ENCODE peak calls at places on chromosomes 12 and 14, in six cellular contexts. G is EL, E is RPMI8226, V is fibroblast of the aortic adventitia, U is memory B cell, D is GM12865. R is an unnamed sample.

GRCh38 chr12:115956674-115957073 is 320.8 kb downstream of the MED13L start:
- DNase-seq in G (no peak), E (no peak), V (no peak), U (no peak), D (no peak), R (no peak)

GRCh38 chr12:75613981-75614380 is 102.6 kb upstream of the KRR1 start:
- DNase-seq in G (peak), E (no peak), V (peak), U (no peak), D (no peak), R (peak)

GRCh38 chr12:57224278-57224972 is 5.1 kb upstream of the SHMT2 start:
- DNase-seq in G (no peak), E (no peak), V (no peak), U (no peak), D (no peak), R (no peak)

GRCh38 chr12:84857809-84858208 is 54.8 kb downstream of the SLC6A15 start:
- DNase-seq in G (no peak), E (peak), V (no peak), U (no peak), D (no peak), R (no peak)

GRCh38 chr12:106766393-106766826 is 8.1 kb upstream of the RIC8B start:
- DNase-seq in G (no peak), E (peak), V (no peak), U (no peak), D (no peak), R (peak)

GRCh38 chr12:117494833-117495714 is 133.6 kb upstream of the NOS1 start:
- DNase-seq in G (no peak), E (no peak), V (no peak), U (no peak), D (no peak), R (no peak)

GRCh38 chr12:111792155-111792876 is 25.6 kb downstream of the ALDH2 start:
- DNase-seq in G (peak), E (no peak), V (peak), U (no peak), D (no peak), R (peak)

GRCh38 chr14:97866186-97866585 is 1069.0 kb downstream of the VRK1 start:
- DNase-seq in G (no peak), E (no peak), V (no peak), U (no peak), D (no peak), R (no peak)

GRCh38 chr14:45332360-45332988 is 79.5 kb upstream of the MIS18BP1 start:
- DNase-seq in G (no peak), E (no peak), V (no peak), U (no peak), D (no peak), R (no peak)

GRCh38 chr14:105879867-105880561 is 353.6 kb downstream of the TMEM121 start:
- DNase-seq in G (no peak), E (no peak), V (no peak), U (no peak), D (no peak), R (no peak)

GRCh38 chr14:50012644-50013043 is 103.7 kb downstream of the VCPKMT start:
- DNase-seq in G (peak), E (no peak), V (peak), U (no peak), D (no peak), R (peak)

GRCh38 chr12:48183876-48184548 is 568 bp downstream of the CCDC184 start:
- DNase-seq in G (no peak), E (no peak), V (no peak), U (no peak), D (no peak), R (no peak)

GRCh38 chr12:51589557-51590176 is 1.4 kb upstream of the SCN8A start:
- DNase-seq in G (no peak), E (no peak), V (no peak), U (no peak), D (no peak), R (no peak)

R was measured in amniotic epithelial cell.